ENCODE peak calls at places on chromosome 7, in ten cellular contexts. A is T1000, Q is endothelial cell, T is NCI-H524, X is NCI-H146, U is colonic mucosa, Y is Peyer's patch, N is AG20443, C is astrocyte of the spinal cord, V is iris pigment epithelial cell. M is an unnamed sample.

GRCh38 chr7:121313220-121313792 is 15.5 kb upstream of the WNT16 start:
- DNase-seq in U (peak), N (no peak), T (no peak), C (no peak), Y (no peak), Q (no peak), X (peak), A (peak), V (peak), M (no peak)

GRCh38 chr7:106010866-106011265 is 47.8 kb downstream of the CDHR3 start:
- DNase-seq in Y (no peak), Q (no peak), V (peak), C (peak), A (no peak), N (no peak), U (no peak), T (no peak), X (no peak), M (no peak)

GRCh38 chr7:3439333-3440030 is 138.4 kb downstream of the SDK1 start:
- DNase-seq in N (no peak), Y (no peak), X (no peak), T (no peak), V (peak), C (peak), U (no peak), A (peak), Q (no peak), M (no peak)

GRCh38 chr7:82839063-82839462 is 323.6 kb downstream of the PCLO start:
- DNase-seq in N (no peak), A (no peak), T (no peak), U (no peak), Y (no peak), V (no peak), X (no peak), Q (no peak), C (no peak), M (no peak)

GRCh38 chr7:6128205-6128604 is 97.0 kb downstream of the ANKRD61 start:
- DNase-seq in X (no peak), U (no peak), Y (no peak), N (no peak), V (peak), C (no peak), Q (no peak), T (no peak), A (no peak), M (no peak)

GRCh38 chr7:117809958-117810357 is 63.3 kb downstream of the CTTNBP2 start:
- DNase-seq in V (no peak), N (no peak), A (no peak), U (no peak), C (no peak), Q (no peak), X (no peak), T (no peak), Y (no peak), M (no peak)

GRCh38 chr7:94228678-94229077 is 166.0 kb upstream of the COL1A2 start:
- DNase-seq in N (no peak), C (peak), U (no peak), Y (no peak), X (no peak), V (peak), T (peak), Q (no peak), A (no peak), M (no peak)

GRCh38 chr7:136018104-136018503 is 40.9 kb upstream of the MTPN start:
- DNase-seq in Y (no peak), T (no peak), C (no peak), U (no peak), Q (no peak), V (peak), N (peak), X (no peak), A (no peak), M (no peak)

GRCh38 chr7:506391-506831 is 13.2 kb downstream of the PDGFA start:
- DNase-seq in T (no peak), A (no peak), Y (no peak), C (no peak), U (no peak), Q (no peak), V (no peak), X (no peak), N (no peak), M (no peak)